ENCODE peak calls at places on chromosomes 16 and 17, in six cellular contexts. One of them, this sample, is unnamed.

GRCh38 chr17:32142857-32143524 is 689 bp downstream of the RHOT1 start:
- DNase-seq in colonic mucosa: peak
- DNase-seq in fibroblast of lung: peak
- DNase-seq in A549: peak
- DNase-seq in H1: peak
- DNase-seq in fibroblast of pulmonary artery: peak
- DNase-seq in this sample: peak

GRCh38 chr16:24984903-24985675 is 30.1 kb downstream of the ARHGAP17 start:
- DNase-seq in colonic mucosa: no peak
- DNase-seq in fibroblast of lung: no peak
- DNase-seq in A549: no peak
- DNase-seq in H1: no peak
- DNase-seq in fibroblast of pulmonary artery: no peak
- DNase-seq in this sample: no peak

GRCh38 chr16:73047536-73048291 is at the start of gene ZFHX3:
- DNase-seq in colonic mucosa: peak
- DNase-seq in fibroblast of lung: peak
- DNase-seq in A549: peak
- DNase-seq in H1: peak
- DNase-seq in fibroblast of pulmonary artery: peak
- DNase-seq in this sample: peak

GRCh38 chr17:80861892-80862291 is 129.7 kb upstream of the CHMP6 start:
- DNase-seq in colonic mucosa: no peak
- DNase-seq in fibroblast of lung: peak
- DNase-seq in A549: peak
- DNase-seq in H1: no peak
- DNase-seq in fibroblast of pulmonary artery: peak
- DNase-seq in this sample: peak

GRCh38 chr17:42065201-42065600 is 14.8 kb upstream of the C17orf113 start:
- DNase-seq in colonic mucosa: no peak
- DNase-seq in fibroblast of lung: no peak
- DNase-seq in A549: no peak
- DNase-seq in H1: no peak
- DNase-seq in fibroblast of pulmonary artery: no peak
- DNase-seq in this sample: no peak

GRCh38 chr16:80466024-80466986 is 74.5 kb upstream of the DYNLRB2 start:
- DNase-seq in colonic mucosa: peak
- DNase-seq in fibroblast of lung: peak
- DNase-seq in A549: peak
- DNase-seq in H1: peak
- DNase-seq in fibroblast of pulmonary artery: peak
- DNase-seq in this sample: peak

GRCh38 chr17:40600486-40601046 is 35.3 kb upstream of the CCR7 start:
- DNase-seq in colonic mucosa: no peak
- DNase-seq in fibroblast of lung: no peak
- DNase-seq in A549: no peak
- DNase-seq in H1: peak
- DNase-seq in fibroblast of pulmonary artery: no peak
- DNase-seq in this sample: no peak

GRCh38 chr16:50295541-50296132 is 29.3 kb downstream of the ADCY7 start:
- DNase-seq in colonic mucosa: no peak
- DNase-seq in fibroblast of lung: no peak
- DNase-seq in A549: no peak
- DNase-seq in H1: no peak
- DNase-seq in fibroblast of pulmonary artery: no peak
- DNase-seq in this sample: no peak

GRCh38 chr16:54171855-54172537 is 114.6 kb downstream of the IRX3 start:
- DNase-seq in colonic mucosa: no peak
- DNase-seq in fibroblast of lung: peak
- DNase-seq in A549: no peak
- DNase-seq in H1: no peak
- DNase-seq in fibroblast of pulmonary artery: peak
- DNase-seq in this sample: peak

GRCh38 chr17:55093358-55093757 is 124.8 kb downstream of the STXBP4 start:
- DNase-seq in colonic mucosa: no peak
- DNase-seq in fibroblast of lung: no peak
- DNase-seq in A549: no peak
- DNase-seq in H1: no peak
- DNase-seq in fibroblast of pulmonary artery: peak
- DNase-seq in this sample: no peak
- H3K4me3 ChIP-seq in colonic mucosa: no peak
- H3K4me3 ChIP-seq in fibroblast of lung: no peak
- H3K4me3 ChIP-seq in A549: no peak
- H3K4me3 ChIP-seq in H1: no peak
- H3K4me3 ChIP-seq in fibroblast of pulmonary artery: no peak
- H3K4me3 ChIP-seq in this sample: no peak

GRCh38 chr17:58595194-58595792 is 80.9 kb upstream of the MTMR4 start:
- DNase-seq in colonic mucosa: no peak
- DNase-seq in fibroblast of lung: no peak
- DNase-seq in A549: peak
- DNase-seq in H1: no peak
- DNase-seq in fibroblast of pulmonary artery: no peak
- DNase-seq in this sample: no peak
- TF ChIP-seq CTCF in colonic mucosa: no peak
- TF ChIP-seq CTCF in fibroblast of lung: no peak
- TF ChIP-seq CTCF in A549: no peak
- TF ChIP-seq CTCF in H1: no peak
- TF ChIP-seq CTCF in fibroblast of pulmonary artery: no peak
- TF ChIP-seq CTCF in this sample: no peak

DNA sequence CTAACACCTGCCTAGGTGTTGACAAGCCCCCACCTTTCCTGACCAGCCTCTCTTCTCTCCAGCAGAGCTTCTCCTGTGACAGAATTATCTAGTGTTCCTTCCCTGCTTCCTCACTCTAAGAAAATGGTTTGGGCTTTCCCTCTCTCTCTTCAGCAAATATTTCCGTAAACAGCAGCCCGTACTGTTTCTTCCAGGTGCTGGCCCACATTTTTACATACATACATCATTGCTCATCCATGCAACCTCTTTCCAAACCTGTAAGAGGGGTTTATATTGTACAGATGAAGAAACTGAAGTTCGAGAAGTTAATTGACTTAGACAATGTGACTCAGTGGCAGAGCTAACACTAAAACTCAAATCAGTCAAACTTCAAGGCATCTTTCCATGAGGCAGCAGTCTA is 569 bp upstream of the TEKT3 start:
- DNase-seq in colonic mucosa: no peak
- DNase-seq in fibroblast of lung: no peak
- DNase-seq in A549: no peak
- DNase-seq in H1: no peak
- DNase-seq in fibroblast of pulmonary artery: no peak
- DNase-seq in this sample: no peak
- H3K4me3 ChIP-seq in colonic mucosa: peak
- H3K4me3 ChIP-seq in fibroblast of lung: peak
- H3K4me3 ChIP-seq in A549: peak
- H3K4me3 ChIP-seq in H1: peak
- H3K4me3 ChIP-seq in fibroblast of pulmonary artery: no peak
- H3K4me3 ChIP-seq in this sample: peak

DNA sequence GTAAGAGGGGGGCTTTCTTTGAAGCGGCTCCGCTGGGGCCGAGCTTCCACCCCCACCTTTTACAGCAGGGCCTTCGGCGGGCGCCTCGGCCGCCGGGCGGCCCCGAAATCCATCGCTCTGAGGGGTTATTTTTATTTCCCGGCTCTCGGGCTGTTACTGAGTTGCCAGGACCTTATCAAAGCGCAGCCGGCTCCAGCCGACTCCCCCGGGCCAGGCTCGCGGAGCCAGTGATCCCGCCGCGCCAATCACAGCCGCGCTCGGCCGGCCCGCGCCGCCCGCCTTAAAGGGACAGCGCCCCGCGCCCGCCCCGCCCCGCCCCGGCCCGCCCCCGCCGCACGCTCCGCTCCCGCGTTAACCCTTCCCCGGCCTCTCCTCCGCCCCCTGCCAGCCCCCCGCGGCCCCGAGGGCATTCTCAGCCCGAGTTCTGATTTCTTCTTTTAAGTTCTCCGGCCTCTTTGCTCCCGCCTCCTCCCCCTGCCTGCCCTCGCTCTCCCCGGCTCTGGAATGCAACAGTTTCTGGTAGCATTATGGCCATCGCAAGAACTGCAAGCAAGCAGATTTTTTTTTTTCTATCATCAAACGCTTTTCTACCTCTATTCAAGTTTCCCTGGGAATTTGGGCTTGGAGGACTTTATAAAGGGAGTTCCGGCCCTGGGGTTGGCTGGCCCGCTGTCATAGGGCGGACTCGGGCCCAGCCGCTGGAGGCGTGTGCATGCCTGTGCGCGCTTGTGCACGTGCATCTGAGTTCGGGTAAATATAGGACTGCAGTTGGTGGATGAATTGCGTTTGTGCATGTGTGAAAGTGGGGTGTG is at the start of gene AXIN2:
- DNase-seq in colonic mucosa: peak
- DNase-seq in fibroblast of lung: peak
- DNase-seq in A549: peak
- DNase-seq in H1: peak
- DNase-seq in fibroblast of pulmonary artery: peak
- DNase-seq in this sample: peak
- TF ChIP-seq CTCF in colonic mucosa: no peak
- TF ChIP-seq CTCF in fibroblast of lung: no peak
- TF ChIP-seq CTCF in A549: no peak
- TF ChIP-seq CTCF in H1: no peak
- TF ChIP-seq CTCF in fibroblast of pulmonary artery: no peak
- TF ChIP-seq CTCF in this sample: peak

GRCh38 chr16:66886914-66887313 is 6.6 kb downstream of the PDP2 start:
- DNase-seq in colonic mucosa: no peak
- DNase-seq in fibroblast of lung: peak
- DNase-seq in A549: no peak
- DNase-seq in H1: no peak
- DNase-seq in fibroblast of pulmonary artery: no peak
- DNase-seq in this sample: no peak
- H3K4me3 ChIP-seq in colonic mucosa: no peak
- H3K4me3 ChIP-seq in fibroblast of lung: no peak
- H3K4me3 ChIP-seq in A549: no peak
- H3K4me3 ChIP-seq in H1: no peak
- H3K4me3 ChIP-seq in fibroblast of pulmonary artery: no peak
- H3K4me3 ChIP-seq in this sample: no peak

DNA sequence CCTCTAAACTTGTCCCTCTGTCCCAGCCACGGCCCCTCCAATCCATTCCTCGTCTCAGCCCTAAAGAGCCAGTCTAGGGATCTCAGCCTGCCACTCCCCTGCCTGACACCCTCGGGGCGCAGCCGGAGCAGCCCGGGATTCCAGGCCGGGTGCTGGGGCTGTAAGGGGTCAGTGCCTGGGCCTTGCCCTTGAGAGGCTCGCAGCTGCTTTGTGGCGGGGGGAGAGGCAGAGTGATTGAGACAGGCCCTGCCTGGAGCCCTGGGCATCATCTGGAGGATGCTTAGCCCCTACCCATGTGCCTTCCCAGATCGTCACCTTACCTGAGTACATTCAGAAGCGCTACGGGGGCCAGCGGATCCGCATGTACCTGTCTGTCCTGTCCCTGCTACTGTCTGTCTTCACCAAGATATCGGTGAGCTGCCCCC is 8.3 kb downstream of the SLC5A10 start:
- DNase-seq in colonic mucosa: no peak
- DNase-seq in fibroblast of lung: no peak
- DNase-seq in A549: no peak
- DNase-seq in H1: no peak
- DNase-seq in fibroblast of pulmonary artery: no peak
- DNase-seq in this sample: no peak
- TF ChIP-seq CTCF in colonic mucosa: no peak
- TF ChIP-seq CTCF in fibroblast of lung: no peak
- TF ChIP-seq CTCF in A549: no peak
- TF ChIP-seq CTCF in H1: no peak
- TF ChIP-seq CTCF in fibroblast of pulmonary artery: no peak
- TF ChIP-seq CTCF in this sample: peak

GRCh38 chr17:48175692-48176450 is 68.3 kb downstream of the SNX11 start:
- DNase-seq in colonic mucosa: no peak
- DNase-seq in fibroblast of lung: peak
- DNase-seq in A549: no peak
- DNase-seq in H1: no peak
- DNase-seq in fibroblast of pulmonary artery: peak
- DNase-seq in this sample: peak

GRCh38 chr17:48179071-48179945 is 71.7 kb downstream of the SNX11 start:
- DNase-seq in colonic mucosa: no peak
- DNase-seq in fibroblast of lung: peak
- DNase-seq in A549: no peak
- DNase-seq in H1: no peak
- DNase-seq in fibroblast of pulmonary artery: peak
- DNase-seq in this sample: peak

GRCh38 chr17:48177816-48178215 is 70.2 kb downstream of the SNX11 start:
- DNase-seq in colonic mucosa: no peak
- DNase-seq in fibroblast of lung: no peak
- DNase-seq in A549: no peak
- DNase-seq in H1: no peak
- DNase-seq in fibroblast of pulmonary artery: no peak
- DNase-seq in this sample: no peak

GRCh38 chr17:48176456-48176855 is 68.9 kb downstream of the SNX11 start:
- DNase-seq in colonic mucosa: no peak
- DNase-seq in fibroblast of lung: peak
- DNase-seq in A549: no peak
- DNase-seq in H1: no peak
- DNase-seq in fibroblast of pulmonary artery: no peak
- DNase-seq in this sample: no peak

GRCh38 chr17:48178327-48178726 is 70.8 kb downstream of the SNX11 start:
- DNase-seq in colonic mucosa: no peak
- DNase-seq in fibroblast of lung: no peak
- DNase-seq in A549: no peak
- DNase-seq in H1: no peak
- DNase-seq in fibroblast of pulmonary artery: no peak
- DNase-seq in this sample: no peak
- H3K4me3 ChIP-seq in colonic mucosa: no peak
- H3K4me3 ChIP-seq in fibroblast of lung: no peak
- H3K4me3 ChIP-seq in A549: no peak
- H3K4me3 ChIP-seq in H1: no peak
- H3K4me3 ChIP-seq in fibroblast of pulmonary artery: no peak
- H3K4me3 ChIP-seq in this sample: no peak

DNA sequence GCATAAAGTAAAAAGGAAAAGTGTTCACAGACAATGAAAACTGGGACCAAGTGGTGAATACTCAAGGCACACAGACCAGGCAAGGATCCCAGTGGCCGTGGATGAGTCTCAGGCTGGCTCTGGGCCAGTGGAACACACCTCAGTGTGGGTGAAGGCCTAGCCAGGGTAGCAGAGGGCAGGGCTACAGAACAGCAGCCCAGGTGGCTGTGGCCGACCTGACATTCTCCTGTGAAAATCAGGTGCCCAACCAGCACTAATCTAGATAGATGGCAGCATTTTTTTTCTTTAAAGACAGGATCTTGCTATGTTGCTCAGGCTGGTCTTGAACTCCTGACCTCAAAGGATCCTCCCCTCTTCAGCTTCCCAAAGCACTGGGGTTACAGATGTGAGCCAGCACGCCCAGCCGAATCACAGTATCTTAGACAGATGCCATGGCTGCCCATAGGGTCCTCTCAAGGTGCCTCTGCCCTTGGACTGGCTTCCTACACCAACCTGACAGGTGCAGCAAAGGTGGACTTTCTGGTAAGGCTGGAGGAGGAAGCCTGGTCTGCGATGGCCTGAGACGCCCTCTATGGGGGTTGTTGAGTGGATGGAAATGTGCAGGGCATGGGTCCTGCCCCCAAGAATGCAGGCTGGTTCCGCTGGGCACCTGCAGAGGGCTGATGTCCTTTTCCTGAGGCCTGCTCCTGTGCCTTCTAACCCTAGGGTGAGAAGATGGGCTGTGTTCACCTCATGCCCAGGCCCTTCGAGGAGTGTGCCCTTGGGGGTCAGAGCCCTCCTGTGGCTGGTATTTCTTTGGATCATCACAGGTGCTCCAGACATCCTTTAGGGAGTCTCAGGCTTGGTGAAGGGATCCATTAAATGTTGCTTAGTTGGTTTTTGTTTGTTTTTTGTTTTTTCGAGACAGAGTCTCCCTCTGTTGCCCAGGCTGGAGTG is 3.8 kb upstream of the P4HB start:
- DNase-seq in colonic mucosa: no peak
- DNase-seq in fibroblast of lung: no peak
- DNase-seq in A549: peak
- DNase-seq in H1: no peak
- DNase-seq in fibroblast of pulmonary artery: no peak
- DNase-seq in this sample: no peak
- TF ChIP-seq CTCF in colonic mucosa: no peak
- TF ChIP-seq CTCF in fibroblast of lung: no peak
- TF ChIP-seq CTCF in A549: peak
- TF ChIP-seq CTCF in H1: peak
- TF ChIP-seq CTCF in fibroblast of pulmonary artery: no peak
- TF ChIP-seq CTCF in this sample: no peak

GRCh38 chr16:28293589-28293935 is 1.2 kb downstream of the SBK1 start:
- DNase-seq in colonic mucosa: no peak
- DNase-seq in fibroblast of lung: no peak
- DNase-seq in A549: no peak
- DNase-seq in H1: no peak
- DNase-seq in fibroblast of pulmonary artery: no peak
- DNase-seq in this sample: no peak
- H3K4me3 ChIP-seq in colonic mucosa: no peak
- H3K4me3 ChIP-seq in fibroblast of lung: no peak
- H3K4me3 ChIP-seq in A549: peak
- H3K4me3 ChIP-seq in H1: peak
- H3K4me3 ChIP-seq in fibroblast of pulmonary artery: no peak
- H3K4me3 ChIP-seq in this sample: no peak